ENCODE peak calls at places on chromosomes 12 and 14, in four cellular contexts. N, L, M and O are unnamed samples.

GRCh38 chr14:55126089-55126488 is 3.0 kb upstream of the LGALS3 start:
- DNase-seq in L (no peak), N (no peak), M (no peak), O (no peak)

GRCh38 chr12:57491393-57492280 is 3.8 kb downstream of the MARS1 start:
- DNase-seq in N (no peak), L (no peak), M (no peak), O (no peak)

GRCh38 chr12:131118366-131118765 is 164.7 kb downstream of the ADGRD1 start:
- DNase-seq in L (no peak), N (no peak), M (no peak), O (no peak)

GRCh38 chr12:40336573-40337199 is 111.9 kb downstream of the LRRK2 start:
- DNase-seq in L (no peak), M (no peak), N (no peak), O (peak; percentile 13)

GRCh38 chr12:56374726-56375597 is 12.3 kb upstream of the APOF start:
- DNase-seq in M (no peak), L (no peak), N (no peak), O (no peak)

GRCh38 chr12:119328111-119328510 is 6.4 kb upstream of the CCDC60 start:
- DNase-seq in L (peak; percentile 63), N (no peak), M (peak; percentile 66), O (peak; percentile 61)

GRCh38 chr14:104138098-104138890 is at the start of gene KIF26A:
- DNase-seq in L (peak; percentile 90), N (no peak), M (peak; percentile 93), O (peak; percentile 99)

GRCh38 chr12:73186272-73186671 is 914.1 kb downstream of the TRHDE start:
- DNase-seq in N (no peak), M (no peak), L (no peak), O (no peak)

GRCh38 chr12:39300799-39301198 is 142.1 kb downstream of the KIF21A start:
- DNase-seq in L (no peak), M (no peak), N (no peak), O (no peak)

GRCh38 chr12:31895449-31896150 is 63.6 kb upstream of the RESF1 start:
- DNase-seq in N (no peak), L (no peak), M (no peak), O (no peak)

GRCh38 chr12:82650627-82651337 is 35.9 kb upstream of the TMTC2 start:
- DNase-seq in L (no peak), M (no peak), N (no peak), O (no peak)

GRCh38 chr14:66045572-66046021 is 440.6 kb upstream of the CCDC196 start:
- DNase-seq in L (peak; percentile 49), M (no peak), N (no peak), O (no peak)

GRCh38 chr14:69345402-69345801 is 52.7 kb downstream of the ERH start:
- DNase-seq in L (peak; percentile 42), N (no peak), M (no peak), O (no peak)

GRCh38 chr12:114869091-114869834 is 185.3 kb upstream of the TBX3 start:
- DNase-seq in N (no peak), M (peak; percentile 11), L (peak; percentile 24), O (peak; percentile 44)

GRCh38 chr12:14619731-14620501 is 52.2 kb upstream of the PLBD1 start:
- DNase-seq in N (no peak), L (no peak), M (no peak), O (no peak)

GRCh38 chr14:103045387-103045869 is 11.9 kb downstream of the CDC42BPB start:
- DNase-seq in N (no peak), L (no peak), M (no peak), O (peak; percentile 38)

GRCh38 chr12:78088391-78088832 is 257.7 kb downstream of the NAV3 start:
- DNase-seq in L (no peak), M (no peak), N (no peak), O (no peak)

GRCh38 chr14:39035336-39035735 is 67.7 kb downstream of the SEC23A start:
- DNase-seq in M (no peak), L (no peak), N (no peak), O (no peak)

GRCh38 chr12:95898081-95898480 is 39.3 kb downstream of the SNRPF start:
- DNase-seq in N (no peak), L (no peak), M (no peak), O (no peak)

GRCh38 chr14:69715725-69716482 is 51.0 kb upstream of the SRSF5 start:
- DNase-seq in M (peak; percentile 87), N (no peak), L (no peak), O (no peak)

GRCh38 chr12:4978737-4979136 is 64.9 kb upstream of the KCNA5 start:
- DNase-seq in N (no peak), L (no peak), M (no peak), O (peak; percentile 62)

GRCh38 chr12:23431006-23431405 is 518.5 kb downstream of the SOX5 start:
- DNase-seq in N (no peak), M (no peak), L (no peak), O (no peak)

GRCh38 chr12:120820885-120821510 is 83.2 kb downstream of the SPPL3 start:
- DNase-seq in M (no peak), N (no peak), L (no peak), O (no peak)

GRCh38 chr14:104886690-104887622 is 21.9 kb downstream of the CEP170B start:
- DNase-seq in N (no peak), M (peak; percentile 11), L (no peak), O (peak; percentile 69)

GRCh38 chr12:11662369-11662768 is 12.9 kb downstream of the ETV6 start:
- DNase-seq in M (no peak), L (no peak), N (no peak), O (no peak)

GRCh38 chr14:99945732-99946651 is 119.2 kb upstream of the EVL start:
- DNase-seq in M (no peak), L (no peak), N (no peak), O (peak; percentile 62)

GRCh38 chr12:59928416-59928815 is 332.6 kb downstream of the SLC16A7 start:
- DNase-seq in N (no peak), M (no peak), L (no peak), O (no peak)

GRCh38 chr12:115570271-115570777 is 707.2 kb downstream of the MED13L start:
- DNase-seq in M (peak; percentile 87), L (peak; percentile 53), N (no peak), O (peak; percentile 16)

GRCh38 chr12:131452444-131452860 is 258.4 kb upstream of the SFSWAP start:
- DNase-seq in L (peak; percentile 54), M (peak; percentile 56), N (no peak), O (peak; percentile 87)

GRCh38 chr14:55743551-55743950 is 163.5 kb downstream of the KTN1 start:
- DNase-seq in L (no peak), M (no peak), N (no peak), O (no peak)

GRCh38 chr14:105974902-105975301 is 448.5 kb downstream of the TMEM121 start:
- DNase-seq in L (no peak), M (peak; percentile 64), N (peak; percentile 72), O (no peak)

GRCh38 chr14:56759633-56760032 is 50.6 kb downstream of the OTX2 start:
- DNase-seq in L (no peak), M (no peak), N (no peak), O (no peak)

GRCh38 chr14:56754966-56755365 is 55.3 kb downstream of the OTX2 start:
- DNase-seq in L (no peak), M (no peak), N (no peak), O (no peak)

GRCh38 chr14:56760164-56760914 is 49.9 kb downstream of the OTX2 start:
- DNase-seq in L (no peak), M (no peak), N (no peak), O (no peak)

GRCh38 chr14:56759094-56759493 is 51.2 kb downstream of the OTX2 start:
- DNase-seq in N (no peak), L (no peak), M (no peak), O (no peak)
- H3K27me3 ChIP-seq in N (no peaks in the 10 kb centered on the region), L (no peaks in the 10 kb centered on the region), M (peaks cover 4% of the 10 kb centered on the region), O (no peaks in the 10 kb centered on the region)

GRCh38 chr12:101745481-101745880 is 6.2 kb upstream of the SYCP3 start:
- DNase-seq in L (no peak), N (no peak), M (no peak), O (no peak)

GRCh38 chr12:101749657-101750056 is 10.4 kb upstream of the SYCP3 start:
- DNase-seq in M (no peak), L (no peak), N (no peak), O (no peak)

GRCh38 chr12:101746661-101747060 is 7.4 kb upstream of the SYCP3 start:
- DNase-seq in L (no peak), M (no peak), N (no peak), O (no peak)

GRCh38 chr12:101748907-101749306 is 9.6 kb upstream of the SYCP3 start:
- DNase-seq in N (no peak), L (no peak), M (no peak), O (no peak)

GRCh38 chr12:101747695-101748094 is 8.4 kb upstream of the SYCP3 start:
- DNase-seq in L (no peak), M (no peak), N (no peak), O (no peak)
- H3K36me3 ChIP-seq in L (no peaks in the 10 kb centered on the region), M (no peaks in the 10 kb centered on the region), N (peaks cover 10% of the 10 kb centered on the region), O (peaks cover 7% of the 10 kb centered on the region)

GRCh38 chr12:6450869-6451347 is 934 bp upstream of the TAPBPL start:
- DNase-seq in M (no peak), N (no peak), L (no peak), O (peak; percentile 71)
- H3K4me3 ChIP-seq in M (peak overlapping the region; percentile 91), N (peak overlapping the region; percentile 96), L (peak overlapping the region; percentile 30), O (peak overlapping the region; percentile 12)

GRCh38 chr12:50057000-50057841 is at the start of gene ASIC1:
- DNase-seq in L (peak; percentile 88), N (peak; percentile 35), M (peak; percentile 85), O (peak; percentile 95)

GRCh38 chr12:50056629-50056976 is 793 bp upstream of the ASIC1 start:
- DNase-seq in L (no peak), M (no peak), N (no peak), O (no peak)

GRCh38 chr12:50057896-50058670 is 687 bp downstream of the ASIC1 start:
- DNase-seq in L (no peak), M (no peak), N (no peak), O (no peak)

GRCh38 chr12:50053583-50053982 is 3.8 kb upstream of the ASIC1 start:
- DNase-seq in M (no peak), N (no peak), L (no peak), O (no peak)

DNA sequence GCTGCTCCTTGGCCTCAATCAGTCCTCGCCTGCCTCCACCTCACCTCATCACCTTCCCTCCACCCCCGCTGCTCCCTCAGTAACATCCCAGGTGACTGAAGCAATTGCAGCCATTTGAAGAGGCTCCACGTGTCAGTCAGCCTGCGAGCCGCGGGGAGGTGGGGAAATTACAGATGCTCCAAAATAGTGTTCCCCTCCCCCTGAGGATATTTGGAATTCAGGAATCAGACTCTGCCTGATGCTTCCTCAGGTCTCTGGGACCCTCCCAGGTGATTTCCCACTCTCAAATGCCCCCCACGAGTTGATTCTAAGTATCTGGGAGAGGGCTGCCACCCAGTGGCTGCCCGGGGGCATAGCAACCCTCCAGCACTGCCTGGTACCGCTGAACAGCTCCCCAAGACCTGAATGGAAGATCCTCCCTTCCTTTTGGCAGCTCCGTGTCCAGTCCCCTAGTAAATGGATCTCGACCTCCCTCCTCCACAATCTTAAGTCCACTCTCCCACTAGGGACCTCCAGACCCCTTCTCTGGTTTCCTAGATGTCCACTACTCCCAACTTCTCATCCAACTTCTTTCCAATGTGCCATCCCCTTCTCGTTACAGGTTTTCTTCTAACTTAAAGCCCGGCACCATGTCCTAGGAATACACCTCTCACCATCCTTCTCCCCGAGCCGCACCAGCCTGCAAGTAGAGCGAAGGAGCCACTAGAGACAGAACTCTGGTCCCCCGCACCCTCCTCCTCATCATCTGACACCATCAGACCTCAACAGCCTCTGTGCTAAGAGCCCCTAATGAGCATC is 1.4 kb upstream of the ASIC1 start:
- DNase-seq in M (peak; percentile 70), N (peak; percentile 58), L (peak; percentile 82), O (peak; percentile 88)
- H3K27me3 ChIP-seq in M (no peaks in the 10 kb centered on the region), N (peaks cover 19% of the 10 kb centered on the region), L (peaks cover 97% of the 10 kb centered on the region), O (peaks cover 80% of the 10 kb centered on the region)